ENCODE peak calls at places on chromosomes 16 and 17, in seven cellular contexts. Y, C, G, O, S, T and Q are unnamed samples.

GRCh38 chr16:31186930-31187807 is 7.2 kb downstream of the FUS start:
- DNase-seq in Y (no peak), C (no peak), G (no peak), O (no peak), S (no peak), T (no peak), Q (no peak)

GRCh38 chr17:57906910-57907309 is 48.3 kb downstream of the CUEDC1 start:
- DNase-seq in Y (no peak), C (no peak), G (no peak), O (no peak), S (no peak), T (no peak), Q (no peak)

GRCh38 chr17:29682054-29682453 is 59.3 kb upstream of the CORO6 start:
- DNase-seq in Y (no peak), C (no peak), G (no peak), O (no peak), S (no peak), T (no peak), Q (no peak)

GRCh38 chr17:76700627-76701470 is 9.9 kb downstream of the MXRA7 start:
- DNase-seq in Y (peak), C (peak), G (peak), O (peak), S (no peak), T (no peak), Q (no peak)

GRCh38 chr17:19928299-19928698 is 49.3 kb downstream of the AKAP10 start:
- DNase-seq in Y (peak), C (no peak), G (peak), O (no peak), S (no peak), T (no peak), Q (no peak)

GRCh38 chr16:25126820-25127232 is 15.3 kb downstream of the LCMT1 start:
- DNase-seq in Y (peak), C (peak), G (peak), O (no peak), S (no peak), T (peak), Q (no peak)

GRCh38 chr17:80870401-80870800 is 121.2 kb upstream of the CHMP6 start:
- DNase-seq in Y (no peak), C (no peak), G (no peak), O (peak), S (no peak), T (no peak), Q (no peak)

GRCh38 chr17:5485270-5486205 is at the start of gene DERL2:
- DNase-seq in Y (no peak), C (peak), G (peak), O (no peak), S (peak), T (no peak), Q (no peak)

GRCh38 chr17:8593830-8594229 is 36.7 kb downstream of the MYH10 start:
- DNase-seq in Y (no peak), C (no peak), G (no peak), O (no peak), S (no peak), T (no peak), Q (no peak)

GRCh38 chr16:66486773-66487579 is 59.9 kb downstream of the BEAN1 start:
- DNase-seq in Y (no peak), C (peak), G (peak), O (peak), S (no peak), T (peak), Q (peak)

GRCh38 chr16:72689851-72690250 is 358.1 kb downstream of the ZFHX3 start:
- DNase-seq in Y (no peak), C (no peak), G (peak), O (no peak), S (no peak), T (no peak), Q (no peak)
- TF ChIP-seq CTCF in Y (no peak), C (peak), G (peak), O (peak), S (no peak), T (no peak), Q (no peak)

DNA sequence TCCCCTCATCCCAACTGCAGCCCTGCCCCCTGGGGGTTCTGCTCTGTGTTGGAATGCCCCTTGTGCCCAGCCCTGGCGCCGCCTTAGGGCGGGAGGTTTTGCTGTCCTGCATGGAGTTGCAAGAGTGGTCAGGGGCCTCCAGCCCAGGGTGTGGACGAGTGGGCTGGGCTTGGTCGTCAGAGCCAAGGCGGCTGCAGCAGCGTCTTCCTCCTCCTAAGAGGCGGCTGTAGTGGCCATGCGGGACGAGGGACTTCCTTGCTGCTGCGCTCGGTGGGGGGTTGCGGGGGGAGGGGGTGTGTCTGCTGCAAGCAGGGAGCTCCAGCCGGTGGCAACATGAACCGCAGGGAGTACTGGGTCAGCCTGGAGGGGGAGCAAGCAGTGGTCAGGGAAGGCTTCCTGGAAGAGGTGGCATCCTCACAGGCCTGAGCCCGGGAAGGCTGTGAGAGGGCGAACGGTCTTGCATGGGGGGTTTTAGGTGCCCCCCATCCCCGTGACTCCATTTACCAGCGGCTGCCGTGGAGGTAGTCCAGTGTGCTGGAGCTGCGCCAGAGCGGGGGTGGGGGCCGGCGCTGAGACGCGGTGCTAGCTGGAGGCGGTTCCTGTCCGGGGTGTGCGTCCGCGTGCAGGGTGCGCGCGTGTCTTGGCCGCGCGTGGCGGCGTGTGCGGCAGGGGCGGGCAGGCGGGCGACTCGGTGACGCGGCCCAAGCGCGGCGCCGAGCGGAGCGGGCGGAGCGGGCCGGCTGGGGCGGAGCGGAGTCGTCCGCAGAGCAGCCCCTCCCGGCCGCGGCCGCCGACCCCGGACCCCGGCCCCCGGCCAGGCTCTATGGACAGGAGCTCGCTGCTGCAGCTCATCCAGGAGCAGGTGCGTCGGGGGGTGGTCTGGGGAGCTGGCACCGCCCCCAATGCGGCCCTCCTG is at the start of gene RHBDL1:
- DNase-seq in Y (no peak), C (peak), G (peak), O (no peak), S (no peak), T (no peak), Q (no peak)
- TF ChIP-seq CTCF in Y (peak), C (no peak), G (no peak), O (no peak), S (no peak), T (no peak), Q (no peak)

DNA sequence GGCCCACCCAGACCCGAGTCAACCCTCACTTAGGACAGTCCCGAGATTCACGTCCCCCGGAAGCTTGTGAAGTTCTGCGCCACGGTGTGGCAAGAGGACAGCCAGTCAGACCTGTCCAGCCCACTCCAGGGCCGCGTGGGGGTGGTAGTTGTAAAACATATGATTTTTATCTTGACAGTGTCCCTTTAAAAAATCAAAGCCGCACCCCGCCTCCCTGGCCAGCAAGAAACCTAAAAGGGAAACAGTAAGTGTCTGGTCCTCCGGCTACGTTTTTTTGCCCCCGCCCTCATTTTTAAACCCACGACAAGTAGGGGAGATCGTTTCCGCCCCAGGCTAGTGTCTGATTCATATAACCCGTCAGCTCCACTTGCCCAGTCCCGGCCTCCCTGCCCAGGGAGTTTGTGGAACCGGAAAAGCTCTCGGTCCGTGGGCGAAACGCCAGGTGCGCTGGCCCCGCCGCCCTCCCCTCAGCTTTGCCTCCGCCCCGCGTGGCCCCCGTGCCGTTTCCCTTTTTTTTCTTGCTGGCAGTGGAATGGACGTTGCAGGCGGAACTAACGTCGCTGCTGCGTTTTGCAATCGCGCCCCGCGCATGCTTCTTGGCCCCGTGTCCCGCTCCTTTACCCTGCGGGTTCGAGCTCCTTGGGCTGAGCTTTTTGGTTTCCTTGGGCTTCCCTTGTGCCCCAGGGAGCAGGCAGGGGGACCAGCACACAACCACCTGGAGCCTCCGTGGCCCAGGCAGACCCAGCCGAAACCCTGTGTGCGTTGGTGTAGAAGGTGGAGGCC is 13.3 kb upstream of the NUDT16L1 start:
- DNase-seq in Y (no peak), C (no peak), G (no peak), O (peak), S (no peak), T (no peak), Q (peak)
- TF ChIP-seq CTCF in Y (no peak), C (no peak), G (no peak), O (no peak), S (no peak), T (no peak), Q (no peak)

DNA sequence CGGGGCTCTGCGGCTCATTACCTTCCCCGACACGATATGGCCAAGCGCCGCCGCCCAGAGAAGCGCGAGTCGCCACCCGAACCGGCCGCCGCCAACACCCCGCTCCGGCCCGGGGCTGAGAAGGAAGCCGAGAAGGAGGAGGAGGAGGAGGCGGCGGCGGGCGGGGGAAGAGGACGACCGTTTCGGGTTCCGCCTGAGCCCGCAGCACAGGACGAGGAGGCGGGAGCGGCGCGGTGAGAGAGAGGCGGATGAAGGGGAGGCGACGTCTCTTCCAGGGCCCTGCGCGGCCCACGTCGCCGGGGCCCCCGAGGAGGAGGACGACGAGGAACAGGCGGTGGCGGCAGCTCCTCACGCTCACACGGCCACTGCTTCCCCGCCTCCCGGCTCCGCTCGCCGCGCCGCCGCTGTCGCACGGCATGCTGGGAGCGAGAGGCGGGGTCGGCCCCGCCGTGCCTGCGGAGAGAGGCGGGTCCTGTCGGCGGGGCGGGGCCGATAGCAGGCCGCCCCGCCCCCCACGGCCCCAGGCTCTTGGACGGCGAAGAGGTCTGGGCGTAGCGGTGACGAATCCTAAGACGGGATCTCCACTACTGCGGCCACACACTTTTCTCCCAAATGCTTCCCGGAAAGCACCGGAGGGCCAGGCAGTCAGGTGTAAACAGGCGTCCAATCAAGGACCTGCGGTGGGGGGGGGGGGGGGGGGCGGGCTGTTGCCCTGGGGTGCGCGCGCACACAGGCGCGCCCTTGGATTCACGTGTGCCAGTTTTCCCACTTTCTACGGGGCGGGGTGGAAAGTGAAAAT is 97.3 kb upstream of the METTL9 start:
- DNase-seq in Y (peak), C (peak), G (peak), O (peak), S (peak), T (peak), Q (peak)
- TF ChIP-seq CTCF in Y (no peak), C (no peak), G (no peak), O (no peak), S (no peak), T (no peak), Q (no peak)